ENCODE peak calls at places on chromosome 13, in eight cellular contexts. R is effector memory CD4-positive, alpha-beta T cell; T is amniotic stem cell; B is head of caudate nucleus; C is dermis microvascular lymphatic vessel endothelial cell; U is stimulated activated CD8-positive, alpha-beta memory T cell treated with anti-CD3 and anti-CD28 coated beads, Interleukin-15, amount 100 ng/mL, for 4 hours; Z is GM20000; Q is HepG2. F is an unnamed sample.

GRCh38 chr13:71316964-71317363 is 550.0 kb downstream of the DACH1 start:
- DNase-seq in C (no peak), R (no peak), Z (no peak), T (no peak), B (no peak), Q (no peak), U (no peak), F (no peak)

GRCh38 chr13:49608932-49609331 is 19.4 kb upstream of the ARL11 start:
- DNase-seq in T (no peak), B (no peak), U (no peak), C (no peak), Z (no peak), R (no peak), Q (no peak), F (no peak)

GRCh38 chr13:108154421-108154858 is 60.9 kb downstream of the LIG4 start:
- DNase-seq in C (no peak), R (no peak), T (no peak), Q (peak; percentile 95), B (no peak), Z (no peak), U (no peak), F (no peak)

GRCh38 chr13:41268764-41269163 is 5.4 kb upstream of the MTRF1 start:
- DNase-seq in R (no peak), Q (no peak), U (no peak), C (peak; percentile 33), Z (no peak), T (no peak), B (no peak), F (peak; percentile 20)

GRCh38 chr13:33004454-33004853 is 11.8 kb upstream of the KL start:
- DNase-seq in R (no peak), U (no peak), Q (no peak), Z (no peak), T (no peak), C (peak; percentile 31), B (no peak), F (peak; percentile 32)

GRCh38 chr13:113598081-113598410 is 13.5 kb downstream of the TFDP1 start:
- DNase-seq in C (no peak), R (no peak), U (no peak), Z (no peak), T (no peak), Q (no peak), B (no peak), F (no peak)

GRCh38 chr13:49629196-49629938 is 1.1 kb downstream of the ARL11 start:
- DNase-seq in C (peak; percentile 71), T (no peak), U (no peak), Z (no peak), B (no peak), Q (no peak), R (no peak), F (peak; percentile 43)

GRCh38 chr13:104132849-104133248 is 1066.6 kb upstream of the SLC10A2 start:
- DNase-seq in Z (no peak), U (no peak), Q (no peak), C (no peak), B (no peak), R (no peak), T (no peak), F (no peak)